ENCODE peak calls at places on chromosomes 4 and X, in five cellular contexts. Z, X, J, V and Q are unnamed samples.

GRCh38 chr4:11223261-11223660 is 205.4 kb downstream of the HS3ST1 start:
- DNase-seq in Z (no peak), V (no peak), X (no peak), J (no peak), Q (no peak)

GRCh38 chrX:144586756-144587155 is 660.5 kb upstream of the SPANXN1 start:
- DNase-seq in Z (no peak), V (no peak), J (peak), X (peak), Q (no peak)

GRCh38 chr4:86825511-86825910 is 23.7 kb downstream of the SLC10A6 start:
- DNase-seq in X (no peak), Z (no peak), V (no peak), J (no peak), Q (no peak)

GRCh38 chrX:130053236-130053635 is 57.1 kb downstream of the ELF4 start:
- DNase-seq in V (no peak), X (no peak), J (no peak), Z (no peak), Q (no peak)

GRCh38 chr4:47442980-47443379 is 20.5 kb downstream of the COMMD8 start:
- DNase-seq in Z (no peak), X (no peak), J (no peak), V (no peak), Q (no peak)

GRCh38 chr4:6362896-6363295 is 93.2 kb downstream of the WFS1 start:
- DNase-seq in V (peak), X (no peak), J (peak), Z (no peak), Q (no peak)

GRCh38 chr4:68002906-68003305 is 39.6 kb upstream of the TMPRSS11A start:
- DNase-seq in V (no peak), X (no peak), J (no peak), Z (no peak), Q (no peak)

GRCh38 chr4:114136067-114136466 is 156.6 kb upstream of the ARSJ start:
- DNase-seq in Z (no peak), X (no peak), J (no peak), V (no peak), Q (no peak)

GRCh38 chrX:45502396-45502795 is 301.7 kb upstream of the DIPK2B start:
- DNase-seq in J (no peak), Z (no peak), V (no peak), X (no peak), Q (no peak)

GRCh38 chr4:54657194-54657555 is 582 bp upstream of the KIT start:
- DNase-seq in V (no peak), X (no peak), Z (no peak), J (no peak), Q (peak)

GRCh38 chrX:30065226-30065625 is 150.1 kb upstream of the MAGEB2 start:
- DNase-seq in J (no peak), X (no peak), V (no peak), Z (no peak), Q (no peak)

GRCh38 chr4:101005659-101006058 is 341.7 kb downstream of the PPP3CA start:
- DNase-seq in Z (no peak), V (no peak), J (no peak), X (no peak), Q (no peak)

GRCh38 chr4:152709675-152710438 is 30.1 kb upstream of the TMEM154 start:
- DNase-seq in V (no peak), X (no peak), Z (no peak), J (peak), Q (no peak)

GRCh38 chr4:56506110-56506705 is 617 bp downstream of the ARL9 start:
- DNase-seq in J (no peak), X (no peak), V (no peak), Z (no peak), Q (no peak)

GRCh38 chr4:167578906-167579305 is 344.6 kb upstream of the SPOCK3 start:
- DNase-seq in J (peak), X (no peak), V (no peak), Z (no peak), Q (no peak)

GRCh38 chr4:62014982-62015739 is 815.0 kb downstream of the ADGRL3 start:
- DNase-seq in X (no peak), Z (no peak), V (no peak), J (no peak), Q (no peak)

GRCh38 chrX:17039826-17040225 is 93.4 kb downstream of the REPS2 start:
- DNase-seq in J (peak), X (no peak), Z (no peak), V (no peak), Q (no peak)

GRCh38 chrX:43239356-43239755 is 416.7 kb upstream of the MAOA start:
- DNase-seq in X (no peak), Z (no peak), J (no peak), V (no peak), Q (no peak)

GRCh38 chr4:133152801-133153526 is 3.9 kb downstream of the PCDH10 start:
- DNase-seq in V (no peak), X (no peak), Z (no peak), J (no peak), Q (no peak)

GRCh38 chr4:121900132-121900983 is 30.1 kb upstream of the BBS7 start:
- DNase-seq in J (peak), X (peak), V (peak), Z (no peak), Q (peak)

GRCh38 chr4:25563071-25563564 is 92.5 kb upstream of the SLC34A2 start:
- DNase-seq in J (peak), V (no peak), X (no peak), Z (no peak), Q (no peak)

GRCh38 chr4:76003620-76004019 is 3.7 kb downstream of the CXCL9 start:
- DNase-seq in J (no peak), X (no peak), Z (no peak), V (peak), Q (no peak)

GRCh38 chr4:16544251-16544721 is 318.0 kb upstream of the TAPT1 start:
- DNase-seq in J (no peak), X (no peak), Z (no peak), V (no peak), Q (peak)

GRCh38 chr4:138828926-138829325 is 186.7 kb upstream of the NOCT start:
- DNase-seq in J (no peak), X (no peak), Z (no peak), V (no peak), Q (no peak)

GRCh38 chr4:138629669-138630068 is 385.9 kb upstream of the NOCT start:
- DNase-seq in V (no peak), X (no peak), Z (no peak), J (no peak), Q (no peak)

GRCh38 chr4:16897991-16898827 is at the start of gene LDB2:
- DNase-seq in V (no peak), X (no peak), J (no peak), Z (no peak), Q (peak)

GRCh38 chrX:41923925-41924693 is 755 bp upstream of the CASK start:
- DNase-seq in J (peak), X (peak), V (peak), Z (no peak), Q (no peak)

GRCh38 chrX:130826249-130826648 is 76.8 kb downstream of the ENOX2 start:
- DNase-seq in X (no peak), J (no peak), V (no peak), Z (no peak), Q (no peak)

GRCh38 chrX:12929701-12930100 is 23.3 kb downstream of the TLR8 start:
- DNase-seq in V (no peak), Z (no peak), X (no peak), J (no peak), Q (no peak)

GRCh38 chr4:118993329-118993728 is 104.7 kb downstream of the SYNPO2 start:
- DNase-seq in Z (no peak), V (no peak), X (no peak), J (no peak), Q (no peak)

GRCh38 chrX:53290441-53291041 is 9.2 kb upstream of the IQSEC2 start:
- DNase-seq in J (no peak), V (no peak), Z (no peak), X (no peak), Q (no peak)

GRCh38 chr4:107392380-107392779 is 327.7 kb downstream of the PAPSS1 start:
- DNase-seq in V (no peak), Z (no peak), X (no peak), J (no peak), Q (no peak)

GRCh38 chr4:4853921-4854648 is 5.4 kb upstream of the MSX1 start:
- DNase-seq in V (no peak), J (no peak), X (no peak), Z (no peak), Q (no peak)

GRCh38 chr4:37948542-37948941 is 11.7 kb upstream of the PTTG2 start:
- DNase-seq in X (no peak), Z (no peak), V (no peak), J (no peak), Q (no peak)